ENCODE peak calls at places on chromosome 7, in ten cellular contexts. K is CD8-positive, alpha-beta memory T cell; G is Panc1; E is astrocyte; T is fibroblast of lung; A is neuronal stem cell; X is GM23248; I is right cardiac atrium; C is CD4-positive, alpha-beta memory T cell; J is DND-41. R is an unnamed sample. For H3K4me1, the result is how much of the 10 kb centered on the place peaks cover.

GRCh38 chr7:73521636-73522080 is 435 bp downstream of the BAZ1B start:
- DNase-seq in K (peak), G (no peak), E (peak), T (peak), A (peak), X (peak), I (peak), C (no peak), J (no peak), R (peak)

GRCh38 chr7:34165927-34166550 is 260.7 kb downstream of the BMPER start:
- DNase-seq in K (no peak), G (no peak), E (peak), T (peak), A (no peak), X (peak), I (no peak), C (no peak), J (no peak), R (no peak)

GRCh38 chr7:123995617-123996326 is 37.1 kb downstream of the TMEM229A start:
- DNase-seq in K (no peak), G (no peak), E (no peak), T (no peak), A (no peak), X (no peak), I (no peak), C (no peak), J (no peak), R (no peak)

GRCh38 chr7:30707391-30708351 is 25.4 kb upstream of the CRHR2 start:
- DNase-seq in K (no peak), G (no peak), E (no peak), T (no peak), A (no peak), X (peak), I (peak), C (no peak), J (no peak), R (peak)

GRCh38 chr7:121442845-121443244 is 46.7 kb upstream of the FAM3C start:
- DNase-seq in K (peak), G (no peak), E (no peak), T (no peak), A (no peak), X (no peak), I (no peak), C (peak), J (no peak), R (no peak)

GRCh38 chr7:36844374-36844773 is 120.1 kb upstream of the AOAH start:
- DNase-seq in K (no peak), G (no peak), E (no peak), T (no peak), A (no peak), X (no peak), I (no peak), C (no peak), J (no peak), R (no peak)

GRCh38 chr7:156475179-156475578 is 165.4 kb upstream of the RNF32 start:
- DNase-seq in K (no peak), G (no peak), E (peak), T (peak), A (no peak), X (no peak), I (no peak), C (no peak), J (no peak), R (no peak)

GRCh38 chr7:69812756-69813155 is 214.5 kb downstream of the AUTS2 start:
- DNase-seq in K (no peak), G (no peak), E (no peak), T (no peak), A (no peak), X (no peak), I (no peak), C (no peak), J (no peak), R (no peak)

GRCh38 chr7:73974101-73974947 is 53.6 kb upstream of the ELN start:
- DNase-seq in K (no peak), G (no peak), E (no peak), T (no peak), A (no peak), X (no peak), I (no peak), C (no peak), J (no peak), R (no peak)

GRCh38 chr7:73906874-73907273 is 45.9 kb downstream of the TMEM270 start:
- DNase-seq in K (no peak), G (no peak), E (no peak), T (no peak), A (no peak), X (no peak), I (peak), C (no peak), J (no peak), R (no peak)

GRCh38 chr7:5472432-5473315 is 49.0 kb upstream of the TNRC18 start:
- DNase-seq in K (no peak), G (no peak), E (no peak), T (no peak), A (no peak), X (no peak), I (no peak), C (no peak), J (no peak), R (no peak)

GRCh38 chr7:18491871-18492270 is 3.7 kb upstream of the HDAC9 start:
- DNase-seq in K (no peak), G (no peak), E (no peak), T (no peak), A (no peak), X (no peak), I (no peak), C (no peak), J (no peak), R (no peak)

GRCh38 chr7:94907420-94908203 is at the start of gene PPP1R9A:
- DNase-seq in K (no peak), G (no peak), E (peak), T (peak), A (peak), X (peak), I (peak), C (no peak), J (no peak), R (peak)

GRCh38 chr7:112193915-112194502 is 12.2 kb downstream of the DOCK4 start:
- DNase-seq in K (no peak), G (no peak), E (no peak), T (no peak), A (no peak), X (no peak), I (no peak), C (no peak), J (no peak), R (no peak)

GRCh38 chr7:82167568-82168314 is 275.8 kb downstream of the CACNA2D1 start:
- DNase-seq in K (no peak), G (no peak), E (no peak), T (no peak), A (no peak), X (no peak), I (no peak), C (no peak), J (no peak), R (no peak)

GRCh38 chr7:100679927-100680588 is 6.5 kb downstream of the GNB2 start:
- DNase-seq in K (no peak), G (no peak), E (no peak), T (no peak), A (no peak), X (peak), I (peak), C (no peak), J (no peak), R (peak)

GRCh38 chr7:42945821-42946615 is 13.8 kb downstream of the MRPL32 start:
- DNase-seq in K (no peak), G (no peak), E (no peak), T (no peak), A (no peak), X (peak), I (peak), C (no peak), J (no peak), R (no peak)

GRCh38 chr7:41709621-41710020 is 6.7 kb upstream of the INHBA start:
- DNase-seq in K (no peak), G (no peak), E (peak), T (peak), A (no peak), X (peak), I (no peak), C (no peak), J (no peak), R (no peak)

GRCh38 chr7:17989546-17989945 is 38.1 kb downstream of the PRPS1L1 start:
- DNase-seq in K (no peak), G (no peak), E (peak), T (peak), A (no peak), X (peak), I (no peak), C (no peak), J (no peak), R (no peak)

GRCh38 chr7:129671276-129671675 is 59.8 kb downstream of the NRF1 start:
- DNase-seq in K (no peak), G (no peak), E (no peak), T (no peak), A (no peak), X (no peak), I (no peak), C (no peak), J (no peak), R (no peak)

GRCh38 chr7:91242097-91242846 is 22.0 kb upstream of the FZD1 start:
- DNase-seq in K (no peak), G (no peak), E (peak), T (peak), A (no peak), X (peak), I (no peak), C (no peak), J (no peak), R (no peak)

GRCh38 chr7:124940306-124940705 is 10.7 kb upstream of the POT1 start:
- DNase-seq in K (no peak), G (no peak), E (no peak), T (no peak), A (no peak), X (peak), I (no peak), C (no peak), J (no peak), R (no peak)

GRCh38 chr7:123538189-123538714 is 3.9 kb upstream of the IQUB start:
- DNase-seq in K (no peak), G (peak), E (peak), T (peak), A (no peak), X (peak), I (no peak), C (no peak), J (no peak), R (no peak)

GRCh38 chr7:142025896-142026295 is 30.2 kb downstream of the MGAM start:
- DNase-seq in K (no peak), G (no peak), E (peak), T (peak), A (no peak), X (peak), I (no peak), C (no peak), J (no peak), R (no peak)

GRCh38 chr7:48299580-48300169 is 128.4 kb downstream of the ABCA13 start:
- DNase-seq in K (no peak), G (peak), E (peak), T (peak), A (peak), X (peak), I (no peak), C (no peak), J (peak), R (peak)

GRCh38 chr7:158492372-158492771 is 95.3 kb downstream of the PTPRN2 start:
- DNase-seq in K (no peak), G (no peak), E (no peak), T (no peak), A (no peak), X (no peak), I (no peak), C (no peak), J (no peak), R (no peak)

GRCh38 chr7:134458806-134459698 is at the start of gene AKR1B1:
- DNase-seq in K (peak), G (peak), E (peak), T (peak), A (peak), X (peak), I (peak), C (peak), J (peak), R (peak)

GRCh38 chr7:26631601-26632000 is 232.8 kb downstream of the SKAP2 start:
- DNase-seq in K (no peak), G (no peak), E (no peak), T (no peak), A (no peak), X (no peak), I (no peak), C (no peak), J (no peak), R (no peak)

GRCh38 chr7:11194492-11194891 is 220.8 kb downstream of the PHF14 start:
- DNase-seq in K (no peak), G (no peak), E (no peak), T (no peak), A (no peak), X (peak), I (no peak), C (no peak), J (no peak), R (no peak)

GRCh38 chr7:11191574-11192220 is 218.0 kb downstream of the PHF14 start:
- DNase-seq in K (no peak), G (no peak), E (no peak), T (no peak), A (peak), X (peak), I (peak), C (no peak), J (no peak), R (no peak)

GRCh38 chr7:11192506-11192905 is 218.8 kb downstream of the PHF14 start:
- DNase-seq in K (no peak), G (no peak), E (peak), T (peak), A (no peak), X (peak), I (no peak), C (no peak), J (no peak), R (no peak)

GRCh38 chr7:11193888-11194287 is 220.2 kb downstream of the PHF14 start:
- DNase-seq in K (no peak), G (no peak), E (no peak), T (no peak), A (no peak), X (peak), I (no peak), C (no peak), J (no peak), R (no peak)

DNA sequence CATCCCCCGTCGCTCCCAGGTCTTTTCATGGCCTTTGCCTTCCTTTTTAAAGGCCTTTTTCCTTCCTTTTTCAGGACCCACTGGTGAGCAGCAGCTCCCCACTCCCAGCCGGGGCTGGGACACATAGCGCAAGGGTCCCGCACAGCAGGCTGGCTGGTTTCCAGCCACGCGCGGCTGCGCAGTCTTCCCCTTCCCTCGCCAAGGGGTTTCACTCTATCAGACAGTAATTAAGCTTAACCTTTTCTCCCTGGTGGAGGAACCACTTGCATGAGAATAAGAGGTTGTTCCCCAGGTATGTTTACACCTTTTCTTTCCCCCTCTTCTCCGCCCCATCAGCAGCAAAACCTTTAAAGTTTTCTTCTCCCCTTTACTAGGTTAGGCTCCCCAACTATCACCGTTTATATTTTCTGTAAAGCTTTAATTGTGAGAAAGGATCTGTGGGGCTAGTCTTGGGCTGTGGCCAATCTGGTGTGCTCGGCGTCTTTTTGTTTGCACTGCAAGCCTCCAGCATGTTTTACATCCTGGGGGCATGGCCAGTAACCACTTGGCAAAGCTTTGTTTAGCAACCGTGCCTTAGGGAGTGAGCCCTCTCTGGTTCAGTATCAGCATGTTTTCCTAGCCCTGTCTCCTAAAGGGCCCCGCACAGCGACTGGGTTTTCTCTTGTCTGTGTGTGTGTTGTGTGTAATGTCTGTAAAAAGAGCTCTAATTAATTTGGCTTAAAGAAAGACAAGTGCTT is 219.6 kb downstream of the PHF14 start:
- DNase-seq in K (no peak), G (no peak), E (peak), T (peak), A (no peak), X (peak), I (peak), C (no peak), J (no peak), R (peak)
- H3K27ac ChIP-seq in K (no peak), G (no peak), E (no peak), T (no peak), A (no peak), X (peak), I (no peak), C (no peak), J (no peak), R (no peak)

GRCh38 chr7:89605362-89605761 is 548.9 kb upstream of the STEAP1 start:
- DNase-seq in K (no peak), G (no peak), E (no peak), T (no peak), A (peak), X (no peak), I (no peak), C (no peak), J (no peak), R (no peak)
- H3K4me3 ChIP-seq in K (no peak), G (no peak), E (no peak), T (no peak), A (no peak), X (no peak), I (no peak), C (no peak), J (peak), R (no peak)

GRCh38 chr7:16669581-16669980 is 23.6 kb downstream of the BZW2 start:
- DNase-seq in K (no peak), G (no peak), E (peak), T (peak), A (no peak), X (peak), I (no peak), C (no peak), J (no peak), R (no peak)

GRCh38 chr7:16668049-16668858 is 22.3 kb downstream of the BZW2 start:
- DNase-seq in K (no peak), G (peak), E (peak), T (peak), A (no peak), X (peak), I (peak), C (no peak), J (no peak), R (peak)

GRCh38 chr7:16668978-16669377 is 23.0 kb downstream of the BZW2 start:
- DNase-seq in K (no peak), G (no peak), E (no peak), T (no peak), A (no peak), X (peak), I (no peak), C (no peak), J (no peak), R (no peak)

GRCh38 chr7:16670021-16670420 is 24.0 kb downstream of the BZW2 start:
- DNase-seq in K (no peak), G (no peak), E (peak), T (peak), A (no peak), X (peak), I (no peak), C (no peak), J (no peak), R (no peak)

DNA sequence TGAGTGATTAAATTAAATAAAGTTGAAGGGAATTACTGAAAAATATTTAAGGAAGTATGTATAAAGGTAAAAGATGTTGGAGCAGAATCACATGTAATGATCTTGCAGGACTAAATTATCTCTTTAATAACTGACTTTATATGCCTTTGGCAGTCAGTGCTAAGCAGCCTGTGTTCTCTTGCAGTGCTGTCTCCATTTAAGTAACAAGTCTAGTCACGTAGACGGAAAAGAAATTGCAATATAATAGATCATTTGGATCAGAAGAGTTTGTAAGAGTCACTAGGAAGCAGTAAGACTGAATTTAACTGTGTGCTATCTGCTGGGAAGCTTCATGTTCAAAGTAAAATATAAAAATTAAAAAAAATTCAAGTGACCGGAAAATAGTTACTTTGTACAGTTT is 21.4 kb downstream of the BZW2 start:
- DNase-seq in K (no peak), G (no peak), E (no peak), T (no peak), A (no peak), X (no peak), I (no peak), C (no peak), J (no peak), R (no peak)
- H3K4me1 ChIP-seq in K (under half), G (under half), E (under half), T (under half), A (under half), X (under half), I (under half), C (under half), J (under half), R (half or more)

GRCh38 chr7:116425647-116426209 is 73.8 kb upstream of the CAV2 start:
- DNase-seq in K (no peak), G (no peak), E (no peak), T (no peak), A (no peak), X (no peak), I (no peak), C (no peak), J (no peak), R (no peak)
- H3K27ac ChIP-seq in K (no peak), G (peak), E (peak), T (no peak), A (no peak), X (peak), I (no peak), C (no peak), J (no peak), R (peak)

DNA sequence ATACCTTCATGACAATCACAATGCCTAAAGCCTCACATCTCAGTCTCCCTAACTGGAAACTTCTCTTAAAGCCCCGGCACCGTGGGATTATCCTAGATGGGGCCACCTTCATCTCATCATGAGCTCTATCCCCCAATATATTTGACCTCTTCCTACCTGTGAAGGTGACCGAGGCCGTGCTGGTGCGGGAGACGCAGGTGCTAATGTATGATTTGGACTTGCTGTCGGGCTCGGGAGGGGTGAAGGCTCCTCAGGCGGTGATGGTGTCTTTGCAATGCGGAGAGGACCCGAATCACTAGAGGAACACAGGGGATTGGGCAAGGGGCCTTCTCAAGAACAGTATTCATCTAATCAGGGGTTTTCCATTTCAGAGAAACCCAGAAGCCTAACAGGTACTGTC is 168.4 kb downstream of the AMPH start:
- DNase-seq in K (no peak), G (no peak), E (no peak), T (no peak), A (no peak), X (no peak), I (no peak), C (no peak), J (no peak), R (no peak)
- H3K4me3 ChIP-seq in K (peak), G (no peak), E (no peak), T (no peak), A (no peak), X (no peak), I (no peak), C (no peak), J (no peak), R (no peak)

DNA sequence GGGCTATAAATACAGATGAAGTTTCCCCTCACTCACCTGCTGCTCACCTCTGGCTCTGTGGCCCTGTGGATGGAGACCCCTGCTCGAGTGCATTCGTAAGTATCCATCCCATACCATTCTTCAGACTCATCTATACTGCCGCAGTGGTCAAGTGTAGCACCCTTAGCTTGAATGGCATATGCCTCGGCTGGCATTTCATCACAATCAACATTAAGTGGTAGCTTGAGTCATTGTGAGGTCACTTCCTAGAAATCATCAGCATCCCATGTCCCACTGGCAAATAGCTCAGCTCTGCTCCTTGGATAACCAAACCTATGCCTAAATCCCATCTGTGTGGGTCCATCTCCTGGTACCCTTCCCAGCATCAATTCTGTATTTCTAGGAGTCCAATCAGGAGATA is 38.2 kb downstream of the MDH2 start:
- DNase-seq in K (no peak), G (no peak), E (peak), T (peak), A (no peak), X (peak), I (no peak), C (no peak), J (no peak), R (no peak)
- H3K4me1 ChIP-seq in K (under half), G (under half), E (under half), T (under half), A (under half), X (under half), I (under half), C (under half), J (under half), R (under half)

GRCh38 chr7:28140964-28141363 is 39.6 kb downstream of the JAZF1 start:
- DNase-seq in K (no peak), G (no peak), E (no peak), T (no peak), A (no peak), X (no peak), I (no peak), C (no peak), J (no peak), R (no peak)
- H3K27ac ChIP-seq in K (no peak), G (no peak), E (no peak), T (no peak), A (no peak), X (no peak), I (no peak), C (no peak), J (no peak), R (no peak)

R was measured in heart right ventricle.